ENCODE peak calls at places on chromosomes 4 and X, in eight cellular contexts. Y, T, F, K, W, R, Q and C are unnamed samples.

GRCh38 chr4:7813674-7814073 is 126.0 kb downstream of the AFAP1 start:
- DNase-seq in K (no peak), F (no peak), Y (no peak), R (no peak), Q (no peak), T (peak), W (no peak), C (peak)

GRCh38 chr4:81839347-81840042 is 367.8 kb upstream of the RASGEF1B start:
- DNase-seq in W (no peak), K (no peak), R (no peak), T (no peak), F (no peak), Y (no peak), Q (no peak), C (no peak)

GRCh38 chrX:103396186-103396585 is 19.8 kb downstream of the BEX3 start:
- DNase-seq in T (peak), F (no peak), Y (no peak), W (no peak), K (peak), Q (no peak), R (no peak), C (peak)

GRCh38 chr4:168693750-168694470 is 197.1 kb downstream of the PALLD start:
- DNase-seq in K (no peak), R (no peak), F (no peak), W (no peak), Y (no peak), T (no peak), Q (no peak), C (no peak)

GRCh38 chr4:8266088-8266487 is 3.5 kb upstream of the HTRA3 start:
- DNase-seq in R (no peak), F (no peak), K (no peak), W (no peak), Q (no peak), T (no peak), Y (no peak), C (no peak)

GRCh38 chr4:39335566-39335965 is 30.6 kb downstream of the RFC1 start:
- DNase-seq in T (no peak), R (no peak), W (no peak), F (no peak), Q (no peak), K (no peak), Y (no peak), C (no peak)

GRCh38 chr4:157521916-157522315 is 301.4 kb downstream of the GRIA2 start:
- DNase-seq in F (no peak), Q (no peak), K (peak), Y (no peak), T (peak), W (no peak), R (no peak), C (no peak)

GRCh38 chr4:140237616-140238352 is 83.8 kb upstream of the MAML3 start:
- DNase-seq in W (peak), K (peak), Q (peak), Y (peak), F (no peak), R (no peak), T (peak), C (peak)

GRCh38 chrX:10620121-10620699 is at the start of gene MID1:
- DNase-seq in R (no peak), W (no peak), T (peak), Q (no peak), F (no peak), K (peak), Y (no peak), C (peak)

GRCh38 chr4:121758896-121759568 is 5.9 kb downstream of the SMIM43 start:
- DNase-seq in Q (no peak), K (no peak), R (no peak), F (no peak), W (no peak), T (peak), Y (no peak), C (no peak)

GRCh38 chr4:88938138-88938537 is 118.8 kb downstream of the FAM13A start:
- DNase-seq in Y (peak), W (no peak), Q (peak), F (no peak), T (peak), R (no peak), K (no peak), C (peak)

GRCh38 chr4:157992038-157992706 is 180.7 kb downstream of the GASK1B start:
- DNase-seq in F (peak), Q (no peak), W (no peak), Y (peak), T (peak), R (no peak), K (peak), C (peak)

GRCh38 chr4:96189761-96190160 is 349.9 kb downstream of the PDHA2 start:
- DNase-seq in R (no peak), F (no peak), K (no peak), W (no peak), Y (no peak), T (no peak), Q (no peak), C (no peak)

GRCh38 chr4:54929459-54929858 is 195.9 kb downstream of the KDR start:
- DNase-seq in W (no peak), R (no peak), Q (no peak), T (no peak), K (peak), F (no peak), Y (peak), C (no peak)

GRCh38 chr4:40515037-40515397 is 114.6 kb downstream of the RBM47 start:
- DNase-seq in Q (no peak), W (no peak), F (no peak), K (no peak), R (no peak), Y (no peak), T (peak), C (no peak)

GRCh38 chrX:74419861-74420193 is 1.5 kb upstream of the SLC16A2 start:
- DNase-seq in F (no peak), R (no peak), T (no peak), Y (no peak), K (peak), W (no peak), Q (no peak), C (no peak)

GRCh38 chr4:173167793-173168395 is 717 bp upstream of the GALNT7 start:
- DNase-seq in K (peak), W (no peak), T (peak), Q (no peak), R (no peak), F (peak), Y (peak), C (peak)

GRCh38 chr4:59770865-59771264 is 1429.3 kb upstream of the ADGRL3 start:
- DNase-seq in F (no peak), Q (no peak), W (no peak), R (no peak), T (no peak), K (no peak), Y (no peak), C (no peak)

GRCh38 chr4:41887322-41887721 is 47.9 kb upstream of the TMEM33 start:
- DNase-seq in Y (no peak), W (no peak), Q (no peak), R (no peak), F (no peak), K (no peak), T (no peak), C (no peak)

GRCh38 chr4:183347586-183347985 is 25.4 kb upstream of the CLDN24 start:
- DNase-seq in F (no peak), R (no peak), W (no peak), T (peak), K (no peak), Y (no peak), Q (no peak), C (no peak)

GRCh38 chrX:1649623-1650022 is 34.8 kb downstream of the ASMT start:
- DNase-seq in K (no peak), R (no peak), T (peak), W (no peak), Q (no peak), Y (no peak), F (no peak), C (peak)

GRCh38 chr4:118836763-118837507 is 1.0 kb upstream of the SEC24D start:
- DNase-seq in R (no peak), W (no peak), T (no peak), Q (no peak), Y (no peak), F (no peak), K (no peak), C (no peak)

GRCh38 chr4:69760455-69760854 is at the start of gene SULT1B1:
- DNase-seq in T (peak), Y (no peak), R (peak), K (no peak), Q (no peak), W (peak), F (peak), C (peak)

GRCh38 chr4:87707279-87707918 is 57.3 kb downstream of the DMP1 start:
- DNase-seq in F (no peak), Q (no peak), T (peak), K (no peak), R (no peak), W (no peak), Y (no peak), C (no peak)

GRCh38 chrX:68833855-68834331 is 5.1 kb downstream of the EFNB1 start:
- DNase-seq in Y (no peak), W (peak), R (no peak), T (no peak), K (no peak), Q (no peak), F (no peak), C (no peak)

GRCh38 chr4:1445716-1446445 is 39.6 kb upstream of the NKX1-1 start:
- DNase-seq in T (no peak), Q (no peak), R (no peak), W (no peak), Y (no peak), F (no peak), K (no peak), C (no peak)

GRCh38 chr4:174522183-174523002 is at the start of gene HPGD:
- DNase-seq in R (peak), Q (no peak), T (peak), F (peak), Y (no peak), W (peak), K (no peak), C (peak)

GRCh38 chr4:85952518-85952917 is 407.3 kb downstream of the MAPK10 start:
- DNase-seq in Q (no peak), W (no peak), R (no peak), T (peak), K (no peak), F (no peak), Y (no peak), C (peak)

GRCh38 chr4:86302242-86302641 is 57.6 kb downstream of the MAPK10 start:
- DNase-seq in Q (no peak), F (no peak), T (peak), W (no peak), K (peak), Y (peak), R (no peak), C (peak)

GRCh38 chr4:119834901-119835300 is 206.3 kb upstream of the PDE5A start:
- DNase-seq in T (peak), Y (no peak), W (no peak), K (no peak), F (no peak), Q (no peak), R (no peak), C (peak)

GRCh38 chr4:610411-611261 is 14.7 kb upstream of the PDE6B start:
- DNase-seq in F (no peak), Y (peak), Q (no peak), R (no peak), K (no peak), T (peak), W (peak), C (peak)

GRCh38 chr4:48899950-48900349 is 6.6 kb downstream of the OCIAD2 start:
- DNase-seq in Q (no peak), W (no peak), T (peak), F (no peak), K (no peak), R (no peak), Y (no peak), C (peak)

GRCh38 chr4:98092833-98093439 is 50.3 kb downstream of the STPG2 start:
- DNase-seq in K (no peak), W (no peak), T (peak), Y (peak), F (no peak), Q (no peak), R (no peak), C (peak)

GRCh38 chr4:140893939-140894338 is 137.8 kb upstream of the TBC1D9 start:
- DNase-seq in T (no peak), W (no peak), K (no peak), R (no peak), Y (no peak), F (no peak), Q (peak), C (peak)

GRCh38 chr4:33512397-33512796 is 2731.9 kb downstream of the ARAP2 start:
- DNase-seq in R (no peak), W (no peak), F (no peak), Q (no peak), T (no peak), K (peak), Y (no peak), C (no peak)

GRCh38 chrX:142998447-142999208 is 27.1 kb upstream of the SPANXN4 start:
- DNase-seq in W (no peak), K (no peak), F (no peak), Q (no peak), Y (no peak), R (no peak), T (no peak), C (no peak)

GRCh38 chr4:26020083-26020668 is 106.2 kb downstream of the SMIM20 start:
- DNase-seq in Q (no peak), W (no peak), R (no peak), F (peak), Y (no peak), T (peak), K (no peak), C (peak)